ENCODE peak calls at places on chromosomes 11 and 22, in ten cellular contexts. L, E, B, Y, H, X, U, Z, M and D are unnamed samples.

GRCh38 chr22:30822216-30823014 is 127.7 kb downstream of the OSBP2 start:
- DNase-seq in H (no peak), M (no peak), B (no peak), Z (no peak), E (no peak), U (no peak), L (no peak), Y (no peak), X (no peak), D (peak)

GRCh38 chr22:46791201-46791731 is 28.8 kb downstream of the TBC1D22A start:
- DNase-seq in M (peak), E (peak), Z (no peak), X (no peak), B (peak), H (no peak), U (peak), L (no peak), Y (peak), D (peak)

GRCh38 chr22:31652911-31653684 is 8.9 kb downstream of the PISD start:
- DNase-seq in X (no peak), Y (no peak), B (no peak), M (no peak), H (no peak), E (no peak), U (no peak), Z (no peak), L (no peak), D (no peak)

GRCh38 chr11:124301482-124301881 is 12.3 kb downstream of the OR8D1 start:
- DNase-seq in H (no peak), X (no peak), L (no peak), M (no peak), E (peak), B (no peak), Z (no peak), Y (no peak), U (no peak), D (no peak)

GRCh38 chr11:2825886-2826678 is 59.5 kb downstream of the CDKN1C start:
- DNase-seq in B (no peak), X (peak), H (peak), E (peak), M (no peak), Z (no peak), L (peak), U (no peak), Y (peak), D (peak)

GRCh38 chr11:94175545-94175944 is 46.9 kb downstream of the PANX1 start:
- DNase-seq in Z (no peak), X (peak), B (no peak), M (no peak), L (no peak), H (no peak), Y (no peak), U (no peak), E (peak), D (peak)

GRCh38 chr22:42967933-42968332 is 47.0 kb downstream of the PACSIN2 start:
- DNase-seq in Z (no peak), M (no peak), U (no peak), X (no peak), Y (peak), H (no peak), E (no peak), B (no peak), L (peak), D (peak)

GRCh38 chr11:109856958-109857357 is 236.2 kb upstream of the ZC3H12C start:
- DNase-seq in M (no peak), Y (no peak), E (no peak), X (no peak), L (no peak), H (no peak), U (no peak), B (no peak), Z (no peak), D (no peak)

GRCh38 chr11:122559734-122560382 is 95.7 kb upstream of the UBASH3B start:
- DNase-seq in H (peak), M (no peak), E (no peak), U (no peak), Y (no peak), L (no peak), Z (no peak), B (no peak), X (no peak), D (no peak)

GRCh38 chr22:36012332-36012731 is 16.3 kb downstream of the RBFOX2 start:
- DNase-seq in M (no peak), H (no peak), Y (no peak), B (no peak), X (no peak), Z (no peak), E (no peak), L (no peak), U (no peak), D (no peak)

GRCh38 chr11:120182790-120183491 is 27.9 kb upstream of the OAF start:
- DNase-seq in H (no peak), L (peak), X (no peak), E (no peak), M (no peak), Y (peak), U (no peak), Z (peak), B (no peak), D (no peak)

GRCh38 chr11:73982990-73983763 is 534 bp upstream of the UCP2 start:
- DNase-seq in Y (peak), L (peak), U (peak), B (peak), E (peak), X (no peak), H (peak), Z (peak), M (peak), D (peak)

GRCh38 chr11:64717268-64717578 is 5.8 kb downstream of the NRXN2 start:
- DNase-seq in Z (no peak), E (no peak), H (no peak), U (no peak), X (no peak), L (no peak), B (no peak), Y (no peak), M (no peak), D (no peak)

GRCh38 chr11:69801513-69802335 is 17.5 kb downstream of the FGF3 start:
- DNase-seq in Z (no peak), U (peak), L (no peak), M (peak), Y (no peak), E (no peak), X (no peak), H (no peak), B (no peak), D (no peak)

GRCh38 chr22:46219650-46220049 is 30.4 kb downstream of the CDPF1 start:
- DNase-seq in Z (no peak), B (no peak), Y (no peak), L (no peak), E (no peak), M (no peak), X (no peak), H (no peak), U (no peak), D (no peak)

GRCh38 chr11:115324569-115325432 is 179.4 kb downstream of the CADM1 start:
- DNase-seq in Z (peak), L (no peak), H (peak), U (no peak), E (peak), M (no peak), B (no peak), X (peak), Y (no peak), D (peak)

GRCh38 chr11:17026487-17027082 is 12.4 kb upstream of the PLEKHA7 start:
- DNase-seq in Z (no peak), X (no peak), L (no peak), U (no peak), E (no peak), H (no peak), Y (no peak), M (no peak), B (no peak), D (no peak)

GRCh38 chr11:101063706-101064105 is 65.9 kb downstream of the PGR start:
- DNase-seq in Y (no peak), H (no peak), X (no peak), E (no peak), U (no peak), L (no peak), M (no peak), Z (no peak), B (no peak), D (no peak)

GRCh38 chr11:44979536-44980399 is 29.1 kb upstream of the TP53I11 start:
- DNase-seq in L (peak), B (no peak), M (no peak), U (no peak), H (peak), Z (peak), Y (peak), X (no peak), E (no peak), D (no peak)

GRCh38 chr11:6568191-6568918 is 35.1 kb downstream of the RRP8 start:
- DNase-seq in L (no peak), H (no peak), B (no peak), M (no peak), Z (no peak), Y (peak), E (peak), X (no peak), U (no peak), D (peak)

GRCh38 chr11:101863361-101863760 is 51.4 kb upstream of the CEP126 start:
- DNase-seq in H (no peak), M (no peak), U (no peak), B (no peak), X (no peak), Z (no peak), E (peak), Y (no peak), L (no peak), D (peak)

GRCh38 chr11:115585361-115586024 is 81.3 kb upstream of the CADM1 start:
- DNase-seq in E (no peak), M (no peak), L (no peak), H (no peak), B (no peak), Y (no peak), U (no peak), Z (no peak), X (no peak), D (no peak)

GRCh38 chr22:39178206-39179111 is 26.0 kb upstream of the CBX7 start:
- DNase-seq in M (no peak), Z (no peak), H (no peak), B (no peak), L (no peak), E (peak), X (no peak), Y (no peak), U (no peak), D (peak)

GRCh38 chr22:29635734-29636357 is 32.4 kb downstream of the NF2 start:
- DNase-seq in X (peak), E (peak), L (no peak), Y (no peak), B (no peak), Z (peak), M (no peak), U (no peak), H (peak), D (peak)

GRCh38 chr11:69166186-69167115 is 10.7 kb downstream of the SMIM38 start:
- DNase-seq in X (peak), U (peak), E (peak), B (no peak), Z (peak), H (peak), Y (no peak), M (peak), L (no peak), D (peak)

GRCh38 chr11:94623120-94623735 is 56.1 kb downstream of the PIWIL4 start:
- DNase-seq in M (peak), B (no peak), Y (no peak), X (peak), H (peak), L (no peak), E (peak), U (peak), Z (peak), D (peak)

GRCh38 chr11:65224939-65225283 is 36.9 kb upstream of the POLA2 start:
- DNase-seq in E (peak), U (no peak), X (peak), L (no peak), M (no peak), H (peak), Y (peak), Z (peak), B (no peak), D (peak)

GRCh38 chr22:44928711-44929347 is 81.0 kb downstream of the PHF21B start:
- DNase-seq in M (no peak), X (no peak), B (no peak), U (no peak), Y (peak), L (no peak), H (no peak), E (no peak), Z (no peak), D (no peak)

GRCh38 chr11:29214833-29215232 is 802.0 kb downstream of the KCNA4 start:
- DNase-seq in B (no peak), U (no peak), X (peak), Y (no peak), M (no peak), L (no peak), Z (no peak), H (no peak), E (no peak), D (peak)

GRCh38 chr11:9748361-9748970 is 84.6 kb downstream of the SWAP70 start:
- DNase-seq in Z (no peak), H (peak), M (peak), Y (peak), U (peak), B (no peak), E (peak), L (no peak), X (no peak), D (peak)

GRCh38 chr11:110160016-110160415 is 66.8 kb downstream of the ZC3H12C start:
- DNase-seq in B (no peak), Z (no peak), E (peak), H (no peak), U (no peak), M (no peak), L (no peak), Y (no peak), X (no peak), D (no peak)

GRCh38 chr11:70176940-70177689 is 26.0 kb upstream of the FADD start:
- DNase-seq in L (no peak), B (no peak), X (no peak), Z (no peak), E (no peak), H (peak), M (peak), Y (no peak), U (peak), D (peak)

GRCh38 chr11:133726576-133726975 is 118.7 kb downstream of the SPATA19 start:
- DNase-seq in X (no peak), Y (no peak), H (no peak), Z (no peak), U (no peak), L (no peak), M (no peak), B (no peak), E (no peak), D (no peak)

GRCh38 chr11:3947084-3947483 is 91.6 kb downstream of the STIM1 start:
- DNase-seq in L (no peak), Y (peak), X (no peak), B (peak), U (no peak), E (peak), M (no peak), H (no peak), Z (no peak), D (peak)

GRCh38 chr11:111598546-111598945 is 3.7 kb upstream of the SIK2 start:
- DNase-seq in Z (no peak), M (no peak), E (peak), U (no peak), L (no peak), B (no peak), H (no peak), Y (peak), X (no peak), D (peak)

GRCh38 chr11:67374571-67375276 is 1.3 kb upstream of the CLCF1 start:
- DNase-seq in Z (no peak), M (no peak), H (peak), B (no peak), U (no peak), Y (no peak), E (no peak), L (no peak), X (no peak), D (peak)

GRCh38 chr11:64539239-64539638 is 51.8 kb upstream of the SLC22A12 start:
- DNase-seq in Y (no peak), L (no peak), X (no peak), E (no peak), B (no peak), Z (no peak), M (no peak), U (no peak), H (no peak), D (no peak)

GRCh38 chr22:43845981-43846380 is 16.3 kb downstream of the SULT4A1 start:
- DNase-seq in Z (no peak), X (no peak), E (no peak), Y (no peak), M (no peak), H (no peak), U (no peak), B (no peak), L (no peak), D (no peak)